ENCODE peak calls at places on chromosomes 1 and 21, in eight cellular contexts. P is endothelial cell; M is NCI-H1930; H is ELF-1; R is GM12892; E is Daoy; X is naive thymus-derived CD4-positive, alpha-beta T cell; L is kidney tubule cell. A is an unnamed sample.

GRCh38 chr1:159012495-159012894 is 2.8 kb downstream of the IFI16 start:
- DNase-seq in R (no peak), X (no peak), H (peak), P (no peak), L (no peak), M (no peak), E (no peak), A (no peak)

GRCh38 chr1:151511636-151512215 is 539 bp downstream of the CGN start:
- DNase-seq in H (peak), L (peak), R (no peak), E (peak), X (no peak), P (peak), M (peak), A (peak)

GRCh38 chr1:91883470-91883869 is 2.5 kb downstream of the TGFBR3 start:
- DNase-seq in X (no peak), R (no peak), L (peak), P (no peak), E (no peak), H (no peak), M (no peak), A (peak)

GRCh38 chr21:32592929-32593502 is 7.7 kb upstream of the TCP10L start:
- DNase-seq in M (no peak), E (no peak), R (no peak), H (peak), L (no peak), X (no peak), P (no peak), A (no peak)

GRCh38 chr1:23483327-23484252 is at the start of gene ASAP3:
- DNase-seq in L (no peak), M (no peak), P (peak), X (no peak), R (no peak), H (peak), E (peak), A (no peak)

GRCh38 chr1:169367686-169368405 is at the start of the genes BLZF1 and NME7:
- DNase-seq in R (peak), L (peak), M (peak), P (peak), X (peak), E (peak), H (peak), A (peak)

GRCh38 chr21:41168391-41169257 is 664 bp downstream of the BACE2 start:
- DNase-seq in E (peak), R (no peak), X (no peak), L (peak), H (no peak), M (no peak), P (peak), A (peak)

GRCh38 chr1:27598902-27599528 is 4.9 kb downstream of the AHDC1 start:
- DNase-seq in E (peak), L (peak), R (no peak), H (peak), P (no peak), X (no peak), M (no peak), A (no peak)

GRCh38 chr21:25735895-25736597 is 1.3 kb downstream of the GABPA start:
- DNase-seq in X (no peak), E (peak), M (no peak), L (no peak), P (no peak), R (no peak), H (no peak), A (peak)

GRCh38 chr1:162197615-162198497 is 128.4 kb downstream of the NOS1AP start:
- DNase-seq in M (no peak), E (no peak), H (peak), X (no peak), L (peak), P (no peak), R (no peak), A (no peak)

GRCh38 chr1:9597361-9598315 is 8.9 kb downstream of the TMEM201 start:
- DNase-seq in P (no peak), L (no peak), X (no peak), H (no peak), E (no peak), M (no peak), R (no peak), A (no peak)

GRCh38 chr1:8127201-8127641 is 101.1 kb upstream of the ERRFI1 start:
- DNase-seq in L (no peak), E (no peak), P (no peak), M (no peak), R (no peak), H (no peak), X (no peak), A (no peak)

GRCh38 chr21:42390193-42390592 is 5.7 kb downstream of the TMPRSS3 start:
- DNase-seq in R (no peak), L (no peak), X (no peak), P (no peak), H (no peak), M (no peak), E (no peak), A (no peak)

GRCh38 chr1:33399375-33399774 is 31.5 kb downstream of the PHC2 start:
- DNase-seq in E (no peak), M (no peak), H (no peak), P (no peak), X (no peak), L (no peak), R (no peak), A (no peak)

GRCh38 chr1:198047913-198048312 is 108.9 kb upstream of the NEK7 start:
- DNase-seq in R (no peak), M (no peak), E (no peak), P (no peak), X (no peak), L (no peak), H (no peak), A (no peak)

GRCh38 chr1:25684216-25684965 is 67.8 kb downstream of the MAN1C1 start:
- DNase-seq in H (no peak), L (no peak), R (no peak), P (no peak), M (no peak), X (no peak), E (peak), A (no peak)

GRCh38 chr1:182292193-182292741 is 99.3 kb downstream of the GLUL start:
- DNase-seq in R (no peak), P (no peak), L (no peak), H (no peak), M (no peak), E (no peak), X (no peak), A (no peak)

GRCh38 chr1:181087400-181087901 is 1.0 kb upstream of the IER5 start:
- DNase-seq in P (no peak), X (no peak), E (no peak), H (no peak), R (no peak), M (no peak), L (no peak), A (no peak)

GRCh38 chr1:168653567-168653966 is 75.4 kb downstream of the DPT start:
- DNase-seq in L (peak), M (no peak), H (no peak), P (no peak), R (no peak), X (no peak), E (peak), A (no peak)